ENCODE peak calls at places on chromosome 22, in eight cellular contexts. G is uterus; M is naive thymus-derived CD4-positive, alpha-beta T cell; L is OCI-LY7; V is heart right ventricle; Z is body of pancreas; E is CD4-positive, CD25-positive, alpha-beta regulatory T cell; I is CD8-positive, alpha-beta memory T cell. F is an unnamed sample.

GRCh38 chr22:33573479-33573878 is 346.8 kb downstream of the LARGE1 start:
- DNase-seq in M (no peak), V (no peak), I (no peak), Z (no peak), E (no peak), L (no peak), G (no peak), F (no peak)

GRCh38 chr22:48926663-48927062 is 901.0 kb downstream of the BRD1 start:
- DNase-seq in V (no peak), M (no peak), L (no peak), Z (no peak), G (no peak), E (no peak), I (no peak), F (no peak)

GRCh38 chr22:41238570-41239442 is 1.9 kb downstream of the CHADL start:
- DNase-seq in G (no peak), Z (no peak), I (no peak), M (no peak), E (no peak), V (no peak), L (no peak), F (no peak)

GRCh38 chr22:20264614-20265452 is 3.3 kb downstream of the RTN4R start:
- DNase-seq in V (no peak), I (no peak), E (no peak), L (no peak), M (no peak), G (no peak), Z (peak; percentile 68), F (no peak)

GRCh38 chr22:26471522-26471921 is 12.1 kb downstream of the HPS4 start:
- DNase-seq in Z (no peak), L (no peak), I (no peak), M (no peak), E (no peak), G (no peak), V (no peak), F (no peak)

GRCh38 chr22:19478086-19478392 is 954 bp downstream of the UFD1 start:
- DNase-seq in Z (no peak), V (no peak), E (no peak), M (no peak), L (no peak), I (no peak), G (no peak), F (no peak)

GRCh38 chr22:35154937-35155387 is 89.0 kb downstream of the ISX start:
- DNase-seq in E (no peak), I (no peak), V (peak; percentile 31), M (no peak), Z (peak; percentile 60), L (peak; percentile 36), G (peak; percentile 26), F (peak; percentile 62)

GRCh38 chr22:35524966-35525686 is 15.5 kb upstream of the RASD2 start:
- DNase-seq in M (no peak), V (peak; percentile 45), I (no peak), G (peak; percentile 62), Z (peak; percentile 18), L (no peak), E (no peak), F (no peak)

GRCh38 chr22:27877501-27877900 is 41.6 kb downstream of the PITPNB start:
- DNase-seq in M (no peak), V (no peak), Z (no peak), E (no peak), L (no peak), G (no peak), I (no peak), F (no peak)

GRCh38 chr22:26380072-26380471 is 49.0 kb upstream of the ASPHD2 start:
- DNase-seq in G (no peak), I (no peak), V (no peak), Z (no peak), E (no peak), M (no peak), L (no peak), F (no peak)

GRCh38 chr22:29517215-29517908 is 36.2 kb downstream of the THOC5 start:
- DNase-seq in L (no peak), G (no peak), V (no peak), M (no peak), Z (peak; percentile 26), E (no peak), I (no peak), F (no peak)

DNA sequence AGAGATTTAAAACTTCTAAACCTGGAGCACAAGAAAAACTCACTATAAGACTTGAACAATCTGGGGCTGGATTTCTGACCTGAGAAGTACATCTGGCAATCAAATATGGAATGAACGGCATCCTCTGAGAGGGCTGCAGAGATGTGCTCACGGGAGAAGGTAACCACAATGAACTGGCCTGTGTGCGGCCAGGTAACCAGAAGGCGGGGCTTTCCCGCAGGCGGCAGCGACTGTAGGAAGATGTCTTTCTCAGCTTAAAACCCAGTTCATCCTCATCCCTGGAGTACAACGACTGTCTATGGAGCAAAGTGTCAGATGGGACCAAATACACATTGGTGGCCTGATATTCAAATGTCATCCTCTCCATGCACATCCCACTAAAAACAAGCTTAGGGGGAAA is 24.5 kb downstream of the MICAL3 start:
- DNase-seq in Z (peak; percentile 51), M (no peak), G (no peak), E (no peak), V (no peak), I (no peak), L (no peak), F (no peak)
- H3K27ac ChIP-seq in Z (no peak overlapping the region), M (no peak overlapping the region), G (peak overlapping the region; percentile 23), E (peak overlapping the region; percentile 82), V (peak overlapping the region; percentile 85), I (no peak overlapping the region), L (peak overlapping the region; percentile 96), F (no peak overlapping the region)

GRCh38 chr22:38997518-38997917 is 15.4 kb downstream of the APOBEC3B start:
- DNase-seq in L (no peak), G (no peak), Z (no peak), I (no peak), E (no peak), V (no peak), M (no peak), F (no peak)

DNA sequence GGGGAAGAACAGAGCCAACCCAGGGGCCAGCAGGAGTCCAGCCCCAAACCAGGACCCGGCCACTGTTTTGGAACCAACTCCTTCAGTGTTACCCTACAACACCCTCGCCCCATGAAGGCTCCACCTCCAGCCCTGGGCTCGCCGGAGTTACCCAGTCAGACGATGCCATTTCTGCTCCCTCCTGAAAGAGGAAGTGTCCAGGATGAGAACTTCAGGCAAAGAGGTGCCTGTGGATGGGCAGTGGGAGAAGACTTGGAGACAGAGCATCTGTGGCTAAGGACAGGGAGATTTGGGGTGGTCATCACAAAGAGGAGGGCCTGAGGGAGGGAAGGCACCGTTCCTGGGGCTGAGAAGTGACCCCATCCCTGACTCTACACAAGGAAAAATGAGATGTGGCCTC is 14.0 kb downstream of the APOBEC3B start:
- DNase-seq in I (no peak), V (no peak), E (no peak), M (no peak), L (no peak), Z (peak; percentile 1), G (no peak), F (no peak)
- H3K27ac ChIP-seq in I (no peak overlapping the region), V (no peak overlapping the region), E (no peak overlapping the region), M (no peak overlapping the region), L (no peak overlapping the region), Z (no peak overlapping the region), G (no peak overlapping the region), F (no peak overlapping the region)

GRCh38 chr22:31637938-31638618 is 23.9 kb downstream of the PISD start:
- DNase-seq in E (no peak), I (no peak), Z (no peak), L (peak; percentile 61), M (no peak), G (no peak), V (no peak), F (no peak)
- H3K27ac ChIP-seq in E (no peak overlapping the region), I (no peak overlapping the region), Z (no peak overlapping the region), L (peak overlapping the region; percentile 61), M (peak overlapping the region; percentile 51), G (no peak overlapping the region), V (peak overlapping the region; percentile 82), F (peak overlapping the region; percentile 57)

DNA sequence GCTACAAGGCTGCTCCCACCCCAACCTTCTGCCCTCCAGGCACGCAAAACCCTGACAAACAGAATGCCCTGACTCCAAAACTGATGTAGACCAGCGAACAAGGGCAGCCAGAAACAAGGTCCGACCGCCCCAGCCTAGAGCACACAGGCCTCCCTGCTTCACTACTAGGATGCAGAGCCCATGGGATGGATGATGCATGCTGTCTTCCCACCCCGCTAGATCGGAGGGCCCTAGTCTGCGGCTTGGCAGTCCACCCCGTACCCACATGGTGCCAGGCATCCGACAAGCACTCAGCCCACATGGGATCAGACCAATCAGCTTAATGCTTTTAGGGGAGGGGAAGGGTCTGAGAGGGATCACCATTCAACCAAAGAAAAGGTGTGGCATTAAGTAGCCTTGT is 30.6 kb downstream of the PISD start:
- DNase-seq in L (no peak), V (no peak), I (no peak), E (no peak), Z (no peak), M (no peak), G (no peak), F (no peak)
- H3K27ac ChIP-seq in L (peak overlapping the region; percentile 93), V (peak overlapping the region; percentile 94), I (peak overlapping the region; percentile 75), E (peak overlapping the region; percentile 90), Z (peak overlapping the region; percentile 2), M (peak overlapping the region; percentile 95), G (peak overlapping the region; percentile 90), F (no peak overlapping the region)

DNA sequence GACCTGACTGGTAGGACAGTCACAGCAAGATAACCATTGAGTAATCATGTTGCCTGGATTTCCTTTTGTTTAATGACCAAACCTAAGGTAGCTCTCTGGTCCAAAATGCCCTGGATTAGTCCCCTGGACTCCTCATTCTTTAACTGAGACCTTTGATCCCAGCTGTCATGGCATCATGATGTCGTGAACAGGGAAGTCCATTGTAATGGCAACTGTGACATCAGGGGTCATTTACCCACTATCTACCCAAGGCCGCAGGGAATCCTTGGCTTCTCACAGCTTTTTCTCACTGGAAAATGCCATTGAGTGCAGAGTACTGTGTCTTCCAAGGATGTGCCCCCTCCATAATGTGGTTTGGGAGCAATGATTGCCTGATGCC is 29.1 kb upstream of the IGLL5 start:
- DNase-seq in L (no peak), M (no peak), G (no peak), E (no peak), I (no peak), V (no peak), Z (no peak), F (no peak)
- H3K27ac ChIP-seq in L (peak overlapping the region; percentile 21), M (no peak overlapping the region), G (no peak overlapping the region), E (no peak overlapping the region), I (no peak overlapping the region), V (no peak overlapping the region), Z (no peak overlapping the region), F (no peak overlapping the region)

DNA sequence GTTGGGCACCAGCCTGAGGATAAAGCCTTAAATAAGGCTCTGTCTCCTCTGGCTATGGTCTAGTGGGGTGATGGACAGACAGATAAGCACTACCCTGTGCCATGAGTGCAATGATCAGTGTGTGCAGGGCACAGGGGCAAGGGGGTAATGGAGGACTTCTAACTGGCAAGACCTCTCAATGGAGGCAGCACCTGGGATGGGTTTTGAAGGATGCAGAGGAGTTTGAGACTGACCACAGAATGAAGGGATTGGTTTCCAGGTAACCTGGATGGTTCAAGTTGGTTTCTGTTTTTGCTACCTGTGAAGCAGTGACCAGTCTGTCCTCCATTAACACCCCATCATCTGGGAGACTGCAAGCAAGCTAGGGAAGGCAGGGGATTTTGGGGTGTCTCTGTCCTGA is 27.8 kb upstream of the PICK1 start:
- DNase-seq in L (no peak), M (no peak), Z (no peak), E (no peak), G (no peak), V (no peak), I (no peak), F (no peak)
- H3K27ac ChIP-seq in L (no peak overlapping the region), M (no peak overlapping the region), Z (no peak overlapping the region), E (no peak overlapping the region), G (no peak overlapping the region), V (no peak overlapping the region), I (no peak overlapping the region), F (no peak overlapping the region)

F was measured in cardiac muscle cell.